ENCODE peak calls at places on chromosomes 5 and 9, in nine cellular contexts. F, O, H, R, X, J, Z, V and Y are unnamed samples.

GRCh38 chr9:129648092-129648763 is 6.3 kb upstream of the ASB6 start:
- DNase-seq in F (no peak), O (no peak), H (no peak), R (no peak), X (no peak), J (no peak), Z (no peak), V (no peak), Y (peak)

GRCh38 chr5:180639743-180640300 is 9.6 kb downstream of the FLT4 start:
- DNase-seq in F (no peak), O (no peak), H (no peak), R (no peak), X (no peak), J (no peak), Z (no peak), V (no peak), Y (peak)

GRCh38 chr5:16461026-16461425 is 4.6 kb downstream of the ZNF622 start:
- DNase-seq in F (peak), O (no peak), H (no peak), R (no peak), X (no peak), J (no peak), Z (no peak), V (no peak), Y (no peak)

GRCh38 chr9:130995399-130995941 is 13.5 kb upstream of the LAMC3 start:
- DNase-seq in F (peak), O (no peak), H (no peak), R (no peak), X (peak), J (peak), Z (peak), V (no peak), Y (no peak)

GRCh38 chr5:23994581-23995370 is 487.4 kb downstream of the PRDM9 start:
- DNase-seq in F (no peak), O (no peak), H (no peak), R (no peak), X (no peak), J (no peak), Z (peak), V (no peak), Y (no peak)

GRCh38 chr9:96391021-96391765 is 7.7 kb upstream of the SLC35D2 start:
- DNase-seq in F (no peak), O (no peak), H (no peak), R (no peak), X (no peak), J (no peak), Z (no peak), V (no peak), Y (no peak)

GRCh38 chr9:131593936-131594665 is 48.8 kb downstream of the PRRT1B start:
- DNase-seq in F (no peak), O (no peak), H (no peak), R (no peak), X (no peak), J (no peak), Z (no peak), V (no peak), Y (no peak)

GRCh38 chr5:62550103-62550502 is 28.5 kb upstream of the LRRC70 start:
- DNase-seq in F (no peak), O (no peak), H (no peak), R (no peak), X (no peak), J (peak), Z (no peak), V (no peak), Y (no peak)

GRCh38 chr9:8261737-8262136 is 462.2 kb upstream of the DMAC1 start:
- DNase-seq in F (no peak), O (no peak), H (no peak), R (no peak), X (no peak), J (no peak), Z (no peak), V (no peak), Y (no peak)

GRCh38 chr9:129550199-129550839 is 70.6 kb downstream of the C9orf50 start:
- DNase-seq in F (peak), O (peak), H (peak), R (peak), X (peak), J (peak), Z (peak), V (peak), Y (peak)

GRCh38 chr9:114216081-114216480 is 60.7 kb downstream of the COL27A1 start:
- DNase-seq in F (no peak), O (peak), H (no peak), R (peak), X (peak), J (peak), Z (no peak), V (no peak), Y (no peak)

GRCh38 chr5:14463629-14464028 is 118.0 kb upstream of the OTULINL start:
- DNase-seq in F (peak), O (no peak), H (no peak), R (no peak), X (peak), J (peak), Z (peak), V (no peak), Y (no peak)

GRCh38 chr5:40507095-40507494 is 172.6 kb upstream of the PTGER4 start:
- DNase-seq in F (peak), O (no peak), H (no peak), R (no peak), X (peak), J (peak), Z (peak), V (no peak), Y (no peak)
- TF ChIP-seq CTCF in F (no peak), O (peak), H (no peak), R (peak), X (peak), J (peak), Z (peak), V (no peak), Y (no peak)

DNA sequence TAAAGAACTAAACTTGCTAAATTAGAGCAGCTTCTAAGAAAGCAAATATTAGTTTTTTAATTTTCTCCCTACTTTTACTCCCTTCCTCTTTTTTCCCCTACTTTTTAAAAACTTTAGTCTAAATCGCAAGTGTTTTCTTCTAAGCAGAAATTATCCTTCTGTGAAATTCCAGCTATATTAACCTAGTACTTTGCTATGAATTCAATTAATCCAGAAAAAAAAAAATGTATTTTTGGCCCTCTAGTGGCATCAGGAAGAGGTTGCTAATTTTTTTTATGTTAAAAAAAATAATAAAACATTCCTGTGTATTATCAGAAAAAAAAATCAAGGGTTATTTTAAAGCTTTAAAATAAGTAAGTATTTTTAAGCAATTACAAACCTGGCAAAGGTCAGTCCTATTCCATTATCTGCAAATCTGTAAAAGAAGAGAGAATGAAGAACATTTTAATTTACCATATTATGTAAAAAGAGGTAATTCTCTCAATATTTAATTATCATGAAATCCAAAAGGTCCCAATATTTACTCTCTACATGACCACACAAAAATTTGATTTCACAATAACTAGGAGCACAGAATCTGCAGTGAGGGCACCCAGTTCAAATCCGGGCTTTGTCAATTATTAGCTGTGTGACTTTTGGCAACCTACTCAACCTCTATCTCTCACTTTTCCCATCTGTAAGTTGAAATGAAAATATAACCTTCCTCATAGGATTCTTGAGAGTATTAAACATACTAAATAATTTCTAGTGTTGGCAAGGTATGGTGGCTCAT is 52.0 kb downstream of the CEMIP2 start:
- DNase-seq in F (peak), O (no peak), H (no peak), R (no peak), X (peak), J (peak), Z (peak), V (no peak), Y (no peak)
- TF ChIP-seq CTCF in F (peak), O (peak), H (peak), R (peak), X (peak), J (peak), Z (peak), V (no peak), Y (peak)

GRCh38 chr5:73498057-73498992 is at the start of gene BTF3:
- DNase-seq in F (peak), O (peak), H (peak), R (peak), X (peak), J (peak), Z (peak), V (peak), Y (peak)
- TF ChIP-seq CTCF in F (no peak), O (no peak), H (no peak), R (no peak), X (no peak), J (no peak), Z (no peak), V (no peak), Y (no peak)

DNA sequence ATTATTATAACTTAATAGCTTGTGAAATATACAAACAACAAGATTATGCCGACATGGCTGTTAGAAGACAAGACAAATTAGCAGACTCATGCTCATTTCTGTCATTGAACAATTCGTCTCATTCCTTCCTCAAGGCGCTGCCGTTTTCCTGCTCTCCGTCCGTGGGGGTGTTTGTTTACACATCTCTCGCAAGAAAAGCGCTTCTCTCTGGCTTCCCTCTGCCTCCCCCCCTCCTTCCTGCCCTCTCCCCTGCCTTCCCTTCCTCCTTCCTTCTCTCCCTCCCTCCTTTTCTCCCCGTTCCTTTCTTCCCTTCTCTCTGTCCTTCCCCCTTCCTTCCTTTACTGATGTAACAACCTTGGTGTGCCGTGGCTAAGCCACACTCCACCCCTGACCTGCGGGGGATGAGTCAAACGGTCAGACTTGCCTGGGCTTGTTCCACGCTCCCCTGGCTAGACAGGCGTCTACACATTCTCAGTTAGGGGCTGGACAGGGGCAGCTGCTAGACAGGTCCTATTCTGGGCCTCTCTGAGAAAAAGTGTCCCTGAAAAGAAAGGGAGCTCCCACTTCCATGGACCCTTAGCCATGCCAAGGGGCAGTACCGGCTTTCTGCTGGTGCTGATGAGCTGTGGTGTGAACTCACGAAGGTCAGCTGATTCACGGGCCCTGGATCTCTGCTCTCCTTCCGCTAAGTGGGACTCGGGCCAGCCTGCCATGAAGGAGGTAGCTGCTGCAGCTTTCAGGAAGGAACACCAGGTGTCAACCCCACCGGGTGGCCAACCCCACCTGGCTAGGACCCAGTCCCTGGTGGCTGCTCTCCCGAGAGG is 32.0 kb upstream of the SPTLC1 start:
- DNase-seq in F (peak), O (no peak), H (no peak), R (no peak), X (peak), J (peak), Z (peak), V (peak), Y (peak)
- TF ChIP-seq CTCF in F (peak), O (peak), H (no peak), R (no peak), X (peak), J (peak), Z (no peak), V (no peak), Y (no peak)

GRCh38 chr5:56827923-56828322 is 12.6 kb downstream of the MAP3K1 start:
- DNase-seq in F (no peak), O (no peak), H (no peak), R (no peak), X (no peak), J (no peak), Z (no peak), V (no peak), Y (no peak)

GRCh38 chr5:56829137-56829536 is 13.8 kb downstream of the MAP3K1 start:
- DNase-seq in F (no peak), O (no peak), H (no peak), R (no peak), X (no peak), J (no peak), Z (no peak), V (no peak), Y (no peak)

GRCh38 chr5:56824019-56824418 is 8.7 kb downstream of the MAP3K1 start:
- DNase-seq in F (no peak), O (no peak), H (no peak), R (no peak), X (no peak), J (no peak), Z (no peak), V (no peak), Y (no peak)

GRCh38 chr5:56825222-56825824 is 10.0 kb downstream of the MAP3K1 start:
- DNase-seq in F (no peak), O (no peak), H (no peak), R (peak), X (no peak), J (no peak), Z (no peak), V (no peak), Y (no peak)

DNA sequence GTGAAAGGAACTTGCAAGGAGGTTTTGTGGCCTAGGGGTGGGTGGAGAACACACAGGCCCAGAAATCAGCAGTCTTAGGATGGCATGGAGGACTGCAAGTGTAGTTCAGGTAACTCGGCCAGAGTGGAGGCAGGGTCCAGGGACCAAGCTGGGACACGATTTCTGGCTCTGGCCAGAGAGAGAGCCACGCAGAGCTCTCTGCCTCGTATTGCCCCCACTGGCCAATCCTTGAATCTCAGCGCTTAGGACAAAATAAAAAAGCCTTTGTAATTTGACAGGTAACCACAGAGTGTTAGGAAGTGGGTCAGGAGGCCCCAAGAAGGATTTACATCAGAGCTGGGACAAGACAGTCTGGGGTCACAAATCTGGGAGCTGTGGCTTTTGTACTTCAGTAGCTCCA is 11.7 kb downstream of the MAP3K1 start:
- DNase-seq in F (no peak), O (no peak), H (no peak), R (no peak), X (no peak), J (no peak), Z (no peak), V (no peak), Y (no peak)
- TF ChIP-seq CTCF in F (peak), O (peak), H (peak), R (peak), X (peak), J (peak), Z (no peak), V (no peak), Y (peak)

GRCh38 chr5:131534995-131535394 is 100.0 kb downstream of the RAPGEF6 start:
- DNase-seq in F (peak), O (no peak), H (no peak), R (no peak), X (peak), J (no peak), Z (no peak), V (no peak), Y (no peak)

GRCh38 chr5:131530706-131531331 is 104.2 kb downstream of the RAPGEF6 start:
- DNase-seq in F (peak), O (no peak), H (no peak), R (no peak), X (no peak), J (no peak), Z (no peak), V (no peak), Y (no peak)

GRCh38 chr5:131536211-131536826 is 98.7 kb downstream of the RAPGEF6 start:
- DNase-seq in F (peak), O (no peak), H (no peak), R (no peak), X (peak), J (peak), Z (no peak), V (peak), Y (no peak)

GRCh38 chr5:131532016-131532640 is 102.9 kb downstream of the RAPGEF6 start:
- DNase-seq in F (peak), O (no peak), H (no peak), R (no peak), X (no peak), J (peak), Z (no peak), V (no peak), Y (no peak)

DNA sequence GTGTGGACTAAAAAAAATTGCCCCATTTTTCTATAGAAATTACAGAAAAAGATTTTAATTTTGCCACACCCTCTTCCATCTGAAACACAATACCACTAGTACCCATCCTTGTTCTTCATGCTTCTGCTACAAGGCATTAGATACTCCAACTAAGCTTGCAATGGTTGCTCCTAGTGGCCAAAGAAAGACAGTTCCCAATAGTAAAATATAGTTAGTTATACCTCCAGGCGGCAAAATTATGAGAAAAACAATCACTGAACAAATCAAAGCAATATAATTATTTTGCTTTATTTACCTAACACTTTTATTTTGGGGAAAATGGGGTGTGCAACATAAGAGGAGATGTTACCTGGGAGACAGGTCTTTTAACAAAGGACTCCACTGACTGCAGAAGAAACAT is 101.2 kb downstream of the RAPGEF6 start:
- DNase-seq in F (peak), O (no peak), H (no peak), R (no peak), X (no peak), J (no peak), Z (no peak), V (no peak), Y (no peak)
- TF ChIP-seq CTCF in F (peak), O (peak), H (peak), R (peak), X (peak), J (peak), Z (peak), V (no peak), Y (no peak)

DNA sequence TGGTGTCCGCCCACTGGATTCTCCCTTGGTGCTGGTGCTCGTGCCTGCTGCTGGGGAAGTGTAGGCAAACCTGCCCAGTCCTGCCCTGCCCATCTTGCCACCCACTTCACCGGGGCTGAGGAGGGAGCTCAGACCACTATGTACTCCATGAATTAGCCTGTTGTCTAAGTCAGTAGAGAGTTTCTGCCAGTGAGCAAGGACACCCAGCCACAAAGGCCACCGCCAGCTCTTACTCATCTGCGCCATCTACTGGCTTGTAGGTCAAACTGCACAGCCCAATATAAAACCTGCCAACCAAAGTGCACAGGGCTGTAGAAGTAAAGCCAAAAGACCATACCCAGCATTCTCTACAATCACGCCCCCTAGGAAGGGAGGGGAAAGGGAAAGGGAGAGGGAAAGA is 102.3 kb downstream of the GLIS3 start:
- DNase-seq in F (peak), O (no peak), H (no peak), R (peak), X (no peak), J (no peak), Z (no peak), V (no peak), Y (no peak)
- TF ChIP-seq CTCF in F (peak), O (no peak), H (peak), R (peak), X (peak), J (peak), Z (peak), V (peak), Y (peak)